ENCODE peak calls at places on chromosome 20, in seven cellular contexts. One of them, this sample, is unnamed.

GRCh38 chr20:35491823-35492222 is 36.4 kb downstream of the CEP250 start:
- DNase-seq in cardiac septum: no peak
- DNase-seq in T-helper 2 cell: no peak
- DNase-seq in OCI-M1: no peak
- DNase-seq in GM06990: no peak
- DNase-seq in RWPE1: no peak
- DNase-seq in stimulated activated CD4-positive, alpha-beta T cell treated with anti-CD3 and anti-CD28 coated beads, Interleukin-1b, Interleukin-23, amount 100 ng/mL, for 24 hours: no peak
- DNase-seq in this sample: no peak

GRCh38 chr20:32354592-32355416 is 3.3 kb upstream of the ASXL1 start:
- DNase-seq in cardiac septum: no peak
- DNase-seq in T-helper 2 cell: no peak
- DNase-seq in OCI-M1: peak; percentile 42
- DNase-seq in GM06990: peak; percentile 67
- DNase-seq in RWPE1: no peak
- DNase-seq in stimulated activated CD4-positive, alpha-beta T cell treated with anti-CD3 and anti-CD28 coated beads, Interleukin-1b, Interleukin-23, amount 100 ng/mL, for 24 hours: no peak
- DNase-seq in this sample: peak; percentile 81

GRCh38 chr20:17938889-17939619 is 29.5 kb downstream of the SNX5 start:
- DNase-seq in cardiac septum: no peak
- DNase-seq in T-helper 2 cell: peak; percentile 10
- DNase-seq in OCI-M1: peak; percentile 83
- DNase-seq in GM06990: peak; percentile 69
- DNase-seq in RWPE1: peak; percentile 75
- DNase-seq in stimulated activated CD4-positive, alpha-beta T cell treated with anti-CD3 and anti-CD28 coated beads, Interleukin-1b, Interleukin-23, amount 100 ng/mL, for 24 hours: no peak
- DNase-seq in this sample: peak; percentile 84

GRCh38 chr20:59149678-59150504 is 13.7 kb upstream of the ZNF831 start:
- DNase-seq in cardiac septum: no peak
- DNase-seq in T-helper 2 cell: peak; percentile 40
- DNase-seq in OCI-M1: no peak
- DNase-seq in GM06990: no peak
- DNase-seq in RWPE1: no peak
- DNase-seq in stimulated activated CD4-positive, alpha-beta T cell treated with anti-CD3 and anti-CD28 coated beads, Interleukin-1b, Interleukin-23, amount 100 ng/mL, for 24 hours: no peak
- DNase-seq in this sample: no peak

GRCh38 chr20:5835234-5835845 is 85.1 kb downstream of the SHLD1 start:
- DNase-seq in cardiac septum: no peak
- DNase-seq in T-helper 2 cell: no peak
- DNase-seq in OCI-M1: no peak
- DNase-seq in GM06990: no peak
- DNase-seq in RWPE1: peak; percentile 61
- DNase-seq in stimulated activated CD4-positive, alpha-beta T cell treated with anti-CD3 and anti-CD28 coated beads, Interleukin-1b, Interleukin-23, amount 100 ng/mL, for 24 hours: no peak
- DNase-seq in this sample: peak; percentile 60

GRCh38 chr20:31811796-31812728 is 7.1 kb upstream of the MYLK2 start:
- DNase-seq in cardiac septum: no peak
- DNase-seq in T-helper 2 cell: no peak
- DNase-seq in OCI-M1: peak; percentile 66
- DNase-seq in GM06990: no peak
- DNase-seq in RWPE1: no peak
- DNase-seq in stimulated activated CD4-positive, alpha-beta T cell treated with anti-CD3 and anti-CD28 coated beads, Interleukin-1b, Interleukin-23, amount 100 ng/mL, for 24 hours: no peak
- DNase-seq in this sample: peak; percentile 43

GRCh38 chr20:51898788-51899187 is 96.5 kb upstream of the SALL4 start:
- DNase-seq in cardiac septum: no peak
- DNase-seq in T-helper 2 cell: no peak
- DNase-seq in OCI-M1: no peak
- DNase-seq in GM06990: no peak
- DNase-seq in RWPE1: no peak
- DNase-seq in stimulated activated CD4-positive, alpha-beta T cell treated with anti-CD3 and anti-CD28 coated beads, Interleukin-1b, Interleukin-23, amount 100 ng/mL, for 24 hours: no peak
- DNase-seq in this sample: no peak

GRCh38 chr20:60512436-60512835 is 554.2 kb downstream of the CDH26 start:
- DNase-seq in cardiac septum: no peak
- DNase-seq in T-helper 2 cell: no peak
- DNase-seq in OCI-M1: peak; percentile 21
- DNase-seq in GM06990: no peak
- DNase-seq in RWPE1: peak; percentile 55
- DNase-seq in stimulated activated CD4-positive, alpha-beta T cell treated with anti-CD3 and anti-CD28 coated beads, Interleukin-1b, Interleukin-23, amount 100 ng/mL, for 24 hours: no peak
- DNase-seq in this sample: peak; percentile 71

GRCh38 chr20:59158673-59159072 is 4.9 kb upstream of the ZNF831 start:
- DNase-seq in cardiac septum: no peak
- DNase-seq in T-helper 2 cell: no peak
- DNase-seq in OCI-M1: no peak
- DNase-seq in GM06990: no peak
- DNase-seq in RWPE1: no peak
- DNase-seq in stimulated activated CD4-positive, alpha-beta T cell treated with anti-CD3 and anti-CD28 coated beads, Interleukin-1b, Interleukin-23, amount 100 ng/mL, for 24 hours: no peak
- DNase-seq in this sample: no peak

GRCh38 chr20:37852666-37853065 is 50.3 kb upstream of the VSTM2L start:
- DNase-seq in cardiac septum: no peak
- DNase-seq in T-helper 2 cell: no peak
- DNase-seq in OCI-M1: no peak
- DNase-seq in GM06990: no peak
- DNase-seq in RWPE1: no peak
- DNase-seq in stimulated activated CD4-positive, alpha-beta T cell treated with anti-CD3 and anti-CD28 coated beads, Interleukin-1b, Interleukin-23, amount 100 ng/mL, for 24 hours: no peak
- DNase-seq in this sample: peak; percentile 16

GRCh38 chr20:13874269-13875158 is 89.7 kb downstream of the NDUFAF5 start:
- DNase-seq in cardiac septum: no peak
- DNase-seq in T-helper 2 cell: no peak
- DNase-seq in OCI-M1: no peak
- DNase-seq in GM06990: no peak
- DNase-seq in RWPE1: no peak
- DNase-seq in stimulated activated CD4-positive, alpha-beta T cell treated with anti-CD3 and anti-CD28 coated beads, Interleukin-1b, Interleukin-23, amount 100 ng/mL, for 24 hours: no peak
- DNase-seq in this sample: no peak

GRCh38 chr20:22414354-22414753 is 170.0 kb downstream of the FOXA2 start:
- DNase-seq in cardiac septum: no peak
- DNase-seq in T-helper 2 cell: no peak
- DNase-seq in OCI-M1: peak; percentile 54
- DNase-seq in GM06990: no peak
- DNase-seq in RWPE1: no peak
- DNase-seq in stimulated activated CD4-positive, alpha-beta T cell treated with anti-CD3 and anti-CD28 coated beads, Interleukin-1b, Interleukin-23, amount 100 ng/mL, for 24 hours: no peak
- DNase-seq in this sample: peak; percentile 28

GRCh38 chr20:39069976-39070375 is 107.8 kb downstream of the DHX35 start:
- DNase-seq in cardiac septum: no peak
- DNase-seq in T-helper 2 cell: no peak
- DNase-seq in OCI-M1: no peak
- DNase-seq in GM06990: no peak
- DNase-seq in RWPE1: peak; percentile 82
- DNase-seq in stimulated activated CD4-positive, alpha-beta T cell treated with anti-CD3 and anti-CD28 coated beads, Interleukin-1b, Interleukin-23, amount 100 ng/mL, for 24 hours: no peak
- DNase-seq in this sample: peak; percentile 50

GRCh38 chr20:50385733-50386640 is 124.2 kb upstream of the PTPN1 start:
- DNase-seq in cardiac septum: no peak
- DNase-seq in T-helper 2 cell: no peak
- DNase-seq in OCI-M1: peak; percentile 65
- DNase-seq in GM06990: no peak
- DNase-seq in RWPE1: no peak
- DNase-seq in stimulated activated CD4-positive, alpha-beta T cell treated with anti-CD3 and anti-CD28 coated beads, Interleukin-1b, Interleukin-23, amount 100 ng/mL, for 24 hours: no peak
- DNase-seq in this sample: no peak

GRCh38 chr20:43755851-43756250 is 29.0 kb upstream of the GTSF1L start:
- DNase-seq in cardiac septum: no peak
- DNase-seq in T-helper 2 cell: no peak
- DNase-seq in OCI-M1: no peak
- DNase-seq in GM06990: no peak
- DNase-seq in RWPE1: no peak
- DNase-seq in stimulated activated CD4-positive, alpha-beta T cell treated with anti-CD3 and anti-CD28 coated beads, Interleukin-1b, Interleukin-23, amount 100 ng/mL, for 24 hours: no peak
- DNase-seq in this sample: peak; percentile 83

GRCh38 chr20:48773837-48774418 is 53.9 kb downstream of the PREX1 start:
- DNase-seq in cardiac septum: no peak
- DNase-seq in T-helper 2 cell: no peak
- DNase-seq in OCI-M1: no peak
- DNase-seq in GM06990: no peak
- DNase-seq in RWPE1: no peak
- DNase-seq in stimulated activated CD4-positive, alpha-beta T cell treated with anti-CD3 and anti-CD28 coated beads, Interleukin-1b, Interleukin-23, amount 100 ng/mL, for 24 hours: no peak
- DNase-seq in this sample: no peak

GRCh38 chr20:44186201-44186600 is 787 bp downstream of the JPH2 start:
- DNase-seq in cardiac septum: no peak
- DNase-seq in T-helper 2 cell: no peak
- DNase-seq in OCI-M1: no peak
- DNase-seq in GM06990: no peak
- DNase-seq in RWPE1: no peak
- DNase-seq in stimulated activated CD4-positive, alpha-beta T cell treated with anti-CD3 and anti-CD28 coated beads, Interleukin-1b, Interleukin-23, amount 100 ng/mL, for 24 hours: no peak
- DNase-seq in this sample: no peak

GRCh38 chr20:15922556-15922955 is 650.7 kb downstream of the KIF16B start:
- DNase-seq in cardiac septum: no peak
- DNase-seq in T-helper 2 cell: no peak
- DNase-seq in OCI-M1: no peak
- DNase-seq in GM06990: no peak
- DNase-seq in RWPE1: no peak
- DNase-seq in stimulated activated CD4-positive, alpha-beta T cell treated with anti-CD3 and anti-CD28 coated beads, Interleukin-1b, Interleukin-23, amount 100 ng/mL, for 24 hours: no peak
- DNase-seq in this sample: no peak

GRCh38 chr20:57464642-57465211 is 60.2 kb downstream of the CTCFL start:
- DNase-seq in cardiac septum: no peak
- DNase-seq in T-helper 2 cell: no peak
- DNase-seq in OCI-M1: peak; percentile 58
- DNase-seq in GM06990: no peak
- DNase-seq in RWPE1: peak; percentile 68
- DNase-seq in stimulated activated CD4-positive, alpha-beta T cell treated with anti-CD3 and anti-CD28 coated beads, Interleukin-1b, Interleukin-23, amount 100 ng/mL, for 24 hours: no peak
- DNase-seq in this sample: peak; percentile 29

GRCh38 chr20:49775229-49775693 is 37.4 kb upstream of the SLC9A8 start:
- DNase-seq in cardiac septum: peak; percentile 76
- DNase-seq in T-helper 2 cell: no peak
- DNase-seq in OCI-M1: no peak
- DNase-seq in GM06990: no peak
- DNase-seq in RWPE1: peak; percentile 68
- DNase-seq in stimulated activated CD4-positive, alpha-beta T cell treated with anti-CD3 and anti-CD28 coated beads, Interleukin-1b, Interleukin-23, amount 100 ng/mL, for 24 hours: no peak
- DNase-seq in this sample: peak; percentile 60

GRCh38 chr20:20593447-20594170 is 118.8 kb downstream of the RALGAPA2 start:
- DNase-seq in cardiac septum: no peak
- DNase-seq in T-helper 2 cell: no peak
- DNase-seq in OCI-M1: peak; percentile 42
- DNase-seq in GM06990: peak; percentile 13
- DNase-seq in RWPE1: peak; percentile 46
- DNase-seq in stimulated activated CD4-positive, alpha-beta T cell treated with anti-CD3 and anti-CD28 coated beads, Interleukin-1b, Interleukin-23, amount 100 ng/mL, for 24 hours: no peak
- DNase-seq in this sample: peak; percentile 81

GRCh38 chr20:52190437-52191131 is 995 bp downstream of the ZFP64 start:
- DNase-seq in cardiac septum: no peak
- DNase-seq in T-helper 2 cell: peak; percentile 28
- DNase-seq in OCI-M1: peak; percentile 37
- DNase-seq in GM06990: peak; percentile 42
- DNase-seq in RWPE1: peak; percentile 89
- DNase-seq in stimulated activated CD4-positive, alpha-beta T cell treated with anti-CD3 and anti-CD28 coated beads, Interleukin-1b, Interleukin-23, amount 100 ng/mL, for 24 hours: no peak
- DNase-seq in this sample: peak; percentile 74

GRCh38 chr20:48187891-48188290 is 402.6 kb upstream of the SULF2 start:
- DNase-seq in cardiac septum: no peak
- DNase-seq in T-helper 2 cell: no peak
- DNase-seq in OCI-M1: no peak
- DNase-seq in GM06990: no peak
- DNase-seq in RWPE1: no peak
- DNase-seq in stimulated activated CD4-positive, alpha-beta T cell treated with anti-CD3 and anti-CD28 coated beads, Interleukin-1b, Interleukin-23, amount 100 ng/mL, for 24 hours: no peak
- DNase-seq in this sample: no peak

GRCh38 chr20:36778831-36779655 is 5.5 kb upstream of the DSN1 start:
- DNase-seq in cardiac septum: peak; percentile 69
- DNase-seq in T-helper 2 cell: no peak
- DNase-seq in OCI-M1: no peak
- DNase-seq in GM06990: no peak
- DNase-seq in RWPE1: no peak
- DNase-seq in stimulated activated CD4-positive, alpha-beta T cell treated with anti-CD3 and anti-CD28 coated beads, Interleukin-1b, Interleukin-23, amount 100 ng/mL, for 24 hours: no peak
- DNase-seq in this sample: no peak

GRCh38 chr20:46348231-46348803 is 40.0 kb upstream of the CDH22 start:
- DNase-seq in cardiac septum: no peak
- DNase-seq in T-helper 2 cell: no peak
- DNase-seq in OCI-M1: no peak
- DNase-seq in GM06990: no peak
- DNase-seq in RWPE1: no peak
- DNase-seq in stimulated activated CD4-positive, alpha-beta T cell treated with anti-CD3 and anti-CD28 coated beads, Interleukin-1b, Interleukin-23, amount 100 ng/mL, for 24 hours: no peak
- DNase-seq in this sample: peak; percentile 66

GRCh38 chr20:47392015-47392720 is 35.7 kb upstream of the ZMYND8 start:
- DNase-seq in cardiac septum: peak; percentile 77
- DNase-seq in T-helper 2 cell: no peak
- DNase-seq in OCI-M1: peak; percentile 98
- DNase-seq in GM06990: peak; percentile 57
- DNase-seq in RWPE1: peak; percentile 95
- DNase-seq in stimulated activated CD4-positive, alpha-beta T cell treated with anti-CD3 and anti-CD28 coated beads, Interleukin-1b, Interleukin-23, amount 100 ng/mL, for 24 hours: no peak
- DNase-seq in this sample: peak; percentile 97

GRCh38 chr20:62561182-62561581 is 81.1 kb upstream of the SLCO4A1 start:
- DNase-seq in cardiac septum: no peak
- DNase-seq in T-helper 2 cell: no peak
- DNase-seq in OCI-M1: no peak
- DNase-seq in GM06990: no peak
- DNase-seq in RWPE1: no peak
- DNase-seq in stimulated activated CD4-positive, alpha-beta T cell treated with anti-CD3 and anti-CD28 coated beads, Interleukin-1b, Interleukin-23, amount 100 ng/mL, for 24 hours: no peak
- DNase-seq in this sample: no peak

GRCh38 chr20:30815577-30816181 is 441.8 kb upstream of the DEFB115 start:
- DNase-seq in cardiac septum: peak; percentile 74
- DNase-seq in T-helper 2 cell: no peak
- DNase-seq in OCI-M1: no peak
- DNase-seq in GM06990: no peak
- DNase-seq in RWPE1: no peak
- DNase-seq in stimulated activated CD4-positive, alpha-beta T cell treated with anti-CD3 and anti-CD28 coated beads, Interleukin-1b, Interleukin-23, amount 100 ng/mL, for 24 hours: no peak
- DNase-seq in this sample: no peak

GRCh38 chr20:5749512-5750490 is at the start of gene SHLD1:
- DNase-seq in cardiac septum: peak; percentile 91
- DNase-seq in T-helper 2 cell: peak; percentile 68
- DNase-seq in OCI-M1: peak; percentile 93
- DNase-seq in GM06990: peak; percentile 73
- DNase-seq in RWPE1: peak; percentile 75
- DNase-seq in stimulated activated CD4-positive, alpha-beta T cell treated with anti-CD3 and anti-CD28 coated beads, Interleukin-1b, Interleukin-23, amount 100 ng/mL, for 24 hours: peak; percentile 64
- DNase-seq in this sample: peak; percentile 94

GRCh38 chr20:19688031-19688806 is 69.8 kb upstream of the RIN2 start:
- DNase-seq in cardiac septum: peak; percentile 86
- DNase-seq in T-helper 2 cell: no peak
- DNase-seq in OCI-M1: no peak
- DNase-seq in GM06990: no peak
- DNase-seq in RWPE1: peak; percentile 82
- DNase-seq in stimulated activated CD4-positive, alpha-beta T cell treated with anti-CD3 and anti-CD28 coated beads, Interleukin-1b, Interleukin-23, amount 100 ng/mL, for 24 hours: no peak
- DNase-seq in this sample: peak; percentile 94

GRCh38 chr20:36647194-36648121 is 1.5 kb upstream of the SLA2 start:
- DNase-seq in cardiac septum: no peak
- DNase-seq in T-helper 2 cell: no peak
- DNase-seq in OCI-M1: no peak
- DNase-seq in GM06990: no peak
- DNase-seq in RWPE1: no peak
- DNase-seq in stimulated activated CD4-positive, alpha-beta T cell treated with anti-CD3 and anti-CD28 coated beads, Interleukin-1b, Interleukin-23, amount 100 ng/mL, for 24 hours: no peak
- DNase-seq in this sample: no peak

GRCh38 chr20:49693435-49694171 is 20.1 kb downstream of the B4GALT5 start:
- DNase-seq in cardiac septum: no peak
- DNase-seq in T-helper 2 cell: no peak
- DNase-seq in OCI-M1: no peak
- DNase-seq in GM06990: no peak
- DNase-seq in RWPE1: no peak
- DNase-seq in stimulated activated CD4-positive, alpha-beta T cell treated with anti-CD3 and anti-CD28 coated beads, Interleukin-1b, Interleukin-23, amount 100 ng/mL, for 24 hours: no peak
- DNase-seq in this sample: no peak

GRCh38 chr20:4720121-4720976 is 1.4 kb upstream of the PRND start:
- DNase-seq in cardiac septum: peak; percentile 85
- DNase-seq in T-helper 2 cell: peak; percentile 56
- DNase-seq in OCI-M1: peak; percentile 83
- DNase-seq in GM06990: peak; percentile 85
- DNase-seq in RWPE1: peak; percentile 87
- DNase-seq in stimulated activated CD4-positive, alpha-beta T cell treated with anti-CD3 and anti-CD28 coated beads, Interleukin-1b, Interleukin-23, amount 100 ng/mL, for 24 hours: peak; percentile 47
- DNase-seq in this sample: peak; percentile 94

This sample was measured in GM23248.